ENCODE peak calls at places on chromosomes 11 and 22, in five cellular contexts. One of them, this sample, is unnamed.

GRCh38 chr22:35611891-35612576 is 5.1 kb downstream of the MB start:
- DNase-seq in foreskin fibroblast: no peak
- DNase-seq in tibial nerve: no peak
- DNase-seq in CD4-positive, alpha-beta T cell: no peak
- DNase-seq in RWPE1: no peak
- DNase-seq in this sample: no peak

GRCh38 chr11:110473666-110474065 is 43.9 kb downstream of the FDX1 start:
- DNase-seq in foreskin fibroblast: no peak
- DNase-seq in tibial nerve: no peak
- DNase-seq in CD4-positive, alpha-beta T cell: no peak
- DNase-seq in RWPE1: no peak
- DNase-seq in this sample: no peak

GRCh38 chr11:126132319-126132718 is 69.7 kb upstream of the CDON start:
- DNase-seq in foreskin fibroblast: no peak
- DNase-seq in tibial nerve: no peak
- DNase-seq in CD4-positive, alpha-beta T cell: no peak
- DNase-seq in RWPE1: peak; percentile 67
- DNase-seq in this sample: no peak

GRCh38 chr11:88631497-88631896 is 294.0 kb upstream of the CTSC start:
- DNase-seq in foreskin fibroblast: peak; percentile 6
- DNase-seq in tibial nerve: no peak
- DNase-seq in CD4-positive, alpha-beta T cell: no peak
- DNase-seq in RWPE1: peak; percentile 20
- DNase-seq in this sample: no peak

GRCh38 chr11:35218956-35219355 is 80.0 kb downstream of the CD44 start:
- DNase-seq in foreskin fibroblast: peak; percentile 55
- DNase-seq in tibial nerve: no peak
- DNase-seq in CD4-positive, alpha-beta T cell: no peak
- DNase-seq in RWPE1: no peak
- DNase-seq in this sample: no peak

GRCh38 chr22:37752189-37753061 is 55.3 kb upstream of the GCAT start:
- DNase-seq in foreskin fibroblast: peak; percentile 99
- DNase-seq in tibial nerve: peak; percentile 89
- DNase-seq in CD4-positive, alpha-beta T cell: no peak
- DNase-seq in RWPE1: peak; percentile 82
- DNase-seq in this sample: peak; percentile 42

GRCh38 chr22:49730656-49731055 is 97.0 kb downstream of the BRD1 start:
- DNase-seq in foreskin fibroblast: no peak
- DNase-seq in tibial nerve: peak; percentile 4
- DNase-seq in CD4-positive, alpha-beta T cell: no peak
- DNase-seq in RWPE1: no peak
- DNase-seq in this sample: no peak

GRCh38 chr22:38782402-38783094 is 11.4 kb downstream of the DNAL4 start:
- DNase-seq in foreskin fibroblast: peak; percentile 43
- DNase-seq in tibial nerve: no peak
- DNase-seq in CD4-positive, alpha-beta T cell: no peak
- DNase-seq in RWPE1: no peak
- DNase-seq in this sample: no peak

GRCh38 chr11:68338041-68338800 is 25.8 kb downstream of the LRP5 start:
- DNase-seq in foreskin fibroblast: no peak
- DNase-seq in tibial nerve: no peak
- DNase-seq in CD4-positive, alpha-beta T cell: no peak
- DNase-seq in RWPE1: peak; percentile 69
- DNase-seq in this sample: no peak

GRCh38 chr11:235180-235997 is 753 bp downstream of the SIRT3 start:
- DNase-seq in foreskin fibroblast: no peak
- DNase-seq in tibial nerve: no peak
- DNase-seq in CD4-positive, alpha-beta T cell: no peak
- DNase-seq in RWPE1: peak; percentile 24
- DNase-seq in this sample: no peak

GRCh38 chr11:46305295-46305694 is 27.8 kb downstream of the CREB3L1 start:
- DNase-seq in foreskin fibroblast: no peak
- DNase-seq in tibial nerve: no peak
- DNase-seq in CD4-positive, alpha-beta T cell: no peak
- DNase-seq in RWPE1: no peak
- DNase-seq in this sample: no peak

GRCh38 chr11:46247090-46247489 is 30.4 kb upstream of the CREB3L1 start:
- DNase-seq in foreskin fibroblast: peak; percentile 42
- DNase-seq in tibial nerve: no peak
- DNase-seq in CD4-positive, alpha-beta T cell: no peak
- DNase-seq in RWPE1: peak; percentile 50
- DNase-seq in this sample: no peak

GRCh38 chr22:50302564-50302963 is 4.9 kb downstream of the PLXNB2 start:
- DNase-seq in foreskin fibroblast: no peak
- DNase-seq in tibial nerve: no peak
- DNase-seq in CD4-positive, alpha-beta T cell: no peak
- DNase-seq in RWPE1: no peak
- DNase-seq in this sample: no peak

GRCh38 chr22:49326558-49326957 is 501.1 kb downstream of the BRD1 start:
- DNase-seq in foreskin fibroblast: no peak
- DNase-seq in tibial nerve: no peak
- DNase-seq in CD4-positive, alpha-beta T cell: no peak
- DNase-seq in RWPE1: no peak
- DNase-seq in this sample: no peak

GRCh38 chr11:2940166-2940929 is 11.1 kb upstream of the PHLDA2 start:
- DNase-seq in foreskin fibroblast: no peak
- DNase-seq in tibial nerve: no peak
- DNase-seq in CD4-positive, alpha-beta T cell: no peak
- DNase-seq in RWPE1: peak; percentile 59
- DNase-seq in this sample: no peak

GRCh38 chr11:32706985-32707736 is 87.3 kb downstream of the CCDC73 start:
- DNase-seq in foreskin fibroblast: peak; percentile 47
- DNase-seq in tibial nerve: no peak
- DNase-seq in CD4-positive, alpha-beta T cell: no peak
- DNase-seq in RWPE1: peak; percentile 73
- DNase-seq in this sample: no peak

GRCh38 chr11:61650781-61651571 is 29.2 kb upstream of the DAGLA start:
- DNase-seq in foreskin fibroblast: no peak
- DNase-seq in tibial nerve: no peak
- DNase-seq in CD4-positive, alpha-beta T cell: no peak
- DNase-seq in RWPE1: no peak
- DNase-seq in this sample: no peak

GRCh38 chr11:2077061-2077802 is 62.0 kb downstream of the IGF2 start:
- DNase-seq in foreskin fibroblast: peak; percentile 69
- DNase-seq in tibial nerve: no peak
- DNase-seq in CD4-positive, alpha-beta T cell: no peak
- DNase-seq in RWPE1: peak; percentile 78
- DNase-seq in this sample: no peak

GRCh38 chr11:62853279-62853965 is 14.0 kb upstream of the WDR74 start:
- DNase-seq in foreskin fibroblast: no peak
- DNase-seq in tibial nerve: no peak
- DNase-seq in CD4-positive, alpha-beta T cell: no peak
- DNase-seq in RWPE1: no peak
- DNase-seq in this sample: no peak

GRCh38 chr22:39236321-39237275 is 8.2 kb downstream of the PDGFB start:
- DNase-seq in foreskin fibroblast: no peak
- DNase-seq in tibial nerve: no peak
- DNase-seq in CD4-positive, alpha-beta T cell: peak; percentile 38
- DNase-seq in RWPE1: no peak
- DNase-seq in this sample: no peak

GRCh38 chr22:47919893-47920292 is 1157.4 kb downstream of the TBC1D22A start:
- DNase-seq in foreskin fibroblast: no peak
- DNase-seq in tibial nerve: no peak
- DNase-seq in CD4-positive, alpha-beta T cell: no peak
- DNase-seq in RWPE1: no peak
- DNase-seq in this sample: no peak

GRCh38 chr11:57399928-57400578 is 9.6 kb upstream of the PRG2 start:
- DNase-seq in foreskin fibroblast: no peak
- DNase-seq in tibial nerve: no peak
- DNase-seq in CD4-positive, alpha-beta T cell: no peak
- DNase-seq in RWPE1: no peak
- DNase-seq in this sample: no peak

GRCh38 chr11:10398525-10398924 is 56.5 kb upstream of the AMPD3 start:
- DNase-seq in foreskin fibroblast: peak; percentile 54
- DNase-seq in tibial nerve: no peak
- DNase-seq in CD4-positive, alpha-beta T cell: no peak
- DNase-seq in RWPE1: no peak
- DNase-seq in this sample: no peak

GRCh38 chr11:122727101-122727929 is 71.8 kb downstream of the UBASH3B start:
- DNase-seq in foreskin fibroblast: no peak
- DNase-seq in tibial nerve: no peak
- DNase-seq in CD4-positive, alpha-beta T cell: no peak
- DNase-seq in RWPE1: no peak
- DNase-seq in this sample: no peak

GRCh38 chr22:37457093-37457893 is 28.9 kb downstream of the MFNG start:
- DNase-seq in foreskin fibroblast: peak; percentile 31
- DNase-seq in tibial nerve: peak; percentile 54
- DNase-seq in CD4-positive, alpha-beta T cell: peak; percentile 77
- DNase-seq in RWPE1: peak; percentile 65
- DNase-seq in this sample: peak; percentile 91

GRCh38 chr22:29014773-29015172 is 46.9 kb downstream of the C22orf31 start:
- DNase-seq in foreskin fibroblast: no peak
- DNase-seq in tibial nerve: no peak
- DNase-seq in CD4-positive, alpha-beta T cell: no peak
- DNase-seq in RWPE1: no peak
- DNase-seq in this sample: no peak

GRCh38 chr11:72836111-72836510 is 21.9 kb downstream of the ATG16L2 start:
- DNase-seq in foreskin fibroblast: no peak
- DNase-seq in tibial nerve: no peak
- DNase-seq in CD4-positive, alpha-beta T cell: no peak
- DNase-seq in RWPE1: no peak
- DNase-seq in this sample: no peak
- TF ChIP-seq CTCF in foreskin fibroblast: no peak
- TF ChIP-seq CTCF in tibial nerve: no peak
- TF ChIP-seq CTCF in CD4-positive, alpha-beta T cell: no peak
- TF ChIP-seq CTCF in RWPE1: no peak
- TF ChIP-seq CTCF in this sample: no peak

GRCh38 chr11:44469412-44469811 is 96.1 kb upstream of the CD82 start:
- DNase-seq in foreskin fibroblast: no peak
- DNase-seq in tibial nerve: no peak
- DNase-seq in CD4-positive, alpha-beta T cell: no peak
- DNase-seq in RWPE1: no peak
- DNase-seq in this sample: no peak

GRCh38 chr11:44467931-44468330 is 97.5 kb upstream of the CD82 start:
- DNase-seq in foreskin fibroblast: no peak
- DNase-seq in tibial nerve: no peak
- DNase-seq in CD4-positive, alpha-beta T cell: no peak
- DNase-seq in RWPE1: no peak
- DNase-seq in this sample: no peak

GRCh38 chr11:44471603-44472002 is 93.9 kb upstream of the CD82 start:
- DNase-seq in foreskin fibroblast: no peak
- DNase-seq in tibial nerve: no peak
- DNase-seq in CD4-positive, alpha-beta T cell: no peak
- DNase-seq in RWPE1: no peak
- DNase-seq in this sample: no peak

GRCh38 chr11:44468338-44468988 is 97.0 kb upstream of the CD82 start:
- DNase-seq in foreskin fibroblast: no peak
- DNase-seq in tibial nerve: no peak
- DNase-seq in CD4-positive, alpha-beta T cell: no peak
- DNase-seq in RWPE1: no peak
- DNase-seq in this sample: no peak

DNA sequence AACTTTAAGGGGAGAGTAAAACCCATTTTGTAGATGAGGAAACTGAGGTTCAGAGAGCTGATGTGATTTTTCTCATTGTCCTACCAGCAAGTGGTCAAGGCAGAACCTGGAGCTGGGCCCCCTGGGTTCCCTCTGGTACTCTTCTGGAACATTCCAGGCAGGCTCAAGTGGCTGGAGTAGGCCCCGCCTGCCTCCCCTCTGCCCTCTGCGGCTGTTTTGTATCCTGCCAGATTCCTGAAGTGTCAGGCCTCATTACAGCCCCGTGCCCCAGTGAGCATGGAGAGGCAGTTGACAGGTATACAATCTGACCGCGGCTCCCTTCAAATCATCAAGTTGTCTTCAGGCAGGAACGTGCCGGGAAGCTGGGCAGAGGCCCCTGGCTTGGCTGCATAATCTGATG is 94.6 kb upstream of the CD82 start:
- DNase-seq in foreskin fibroblast: no peak
- DNase-seq in tibial nerve: no peak
- DNase-seq in CD4-positive, alpha-beta T cell: no peak
- DNase-seq in RWPE1: no peak
- DNase-seq in this sample: no peak
- TF ChIP-seq CTCF in foreskin fibroblast: no peak
- TF ChIP-seq CTCF in tibial nerve: no peak
- TF ChIP-seq CTCF in CD4-positive, alpha-beta T cell: no peak
- TF ChIP-seq CTCF in RWPE1: no peak
- TF ChIP-seq CTCF in this sample: no peak

GRCh38 chr22:42299586-42300285 is 29.3 kb upstream of the TCF20 start:
- DNase-seq in foreskin fibroblast: no peak
- DNase-seq in tibial nerve: no peak
- DNase-seq in CD4-positive, alpha-beta T cell: peak; percentile 66
- DNase-seq in RWPE1: no peak
- DNase-seq in this sample: no peak

GRCh38 chr22:42296883-42297282 is 26.4 kb upstream of the TCF20 start:
- DNase-seq in foreskin fibroblast: no peak
- DNase-seq in tibial nerve: no peak
- DNase-seq in CD4-positive, alpha-beta T cell: no peak
- DNase-seq in RWPE1: no peak
- DNase-seq in this sample: no peak

GRCh38 chr22:42297778-42298177 is 27.3 kb upstream of the TCF20 start:
- DNase-seq in foreskin fibroblast: no peak
- DNase-seq in tibial nerve: no peak
- DNase-seq in CD4-positive, alpha-beta T cell: no peak
- DNase-seq in RWPE1: no peak
- DNase-seq in this sample: no peak

GRCh38 chr22:42300286-42301071 is 30.0 kb upstream of the TCF20 start:
- DNase-seq in foreskin fibroblast: no peak
- DNase-seq in tibial nerve: no peak
- DNase-seq in CD4-positive, alpha-beta T cell: peak; percentile 43
- DNase-seq in RWPE1: peak; percentile 69
- DNase-seq in this sample: no peak

DNA sequence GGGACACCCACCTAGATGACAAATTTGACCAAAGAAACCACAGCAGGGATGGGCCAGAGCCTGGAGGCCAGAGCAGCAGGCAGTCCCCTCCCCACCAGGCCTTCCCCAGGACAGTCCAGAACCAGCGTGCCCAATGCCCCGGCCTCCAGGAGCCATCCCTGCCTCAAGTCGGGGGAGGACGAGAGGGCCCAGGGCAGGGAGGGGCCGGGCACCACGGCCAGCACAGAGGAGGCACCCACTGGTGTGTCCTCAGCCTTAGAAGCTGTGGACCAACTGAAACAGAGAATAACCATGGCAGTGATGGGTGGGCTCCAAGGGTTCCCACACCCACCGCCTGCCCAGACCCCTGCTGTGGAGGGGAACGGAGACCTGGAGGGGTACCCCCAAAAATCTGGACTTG is 28.3 kb upstream of the TCF20 start:
- DNase-seq in foreskin fibroblast: no peak
- DNase-seq in tibial nerve: no peak
- DNase-seq in CD4-positive, alpha-beta T cell: no peak
- DNase-seq in RWPE1: no peak
- DNase-seq in this sample: no peak
- TF ChIP-seq CTCF in foreskin fibroblast: no peak
- TF ChIP-seq CTCF in tibial nerve: no peak
- TF ChIP-seq CTCF in CD4-positive, alpha-beta T cell: no peak
- TF ChIP-seq CTCF in RWPE1: no peak
- TF ChIP-seq CTCF in this sample: no peak

GRCh38 chr11:64186205-64187165 is 514 bp downstream of the STIP1 start:
- DNase-seq in foreskin fibroblast: no peak
- DNase-seq in tibial nerve: no peak
- DNase-seq in CD4-positive, alpha-beta T cell: no peak
- DNase-seq in RWPE1: no peak
- DNase-seq in this sample: no peak
- TF ChIP-seq CTCF in foreskin fibroblast: no peak
- TF ChIP-seq CTCF in tibial nerve: no peak
- TF ChIP-seq CTCF in CD4-positive, alpha-beta T cell: no peak
- TF ChIP-seq CTCF in RWPE1: no peak
- TF ChIP-seq CTCF in this sample: no peak